ENCODE peak calls at places on chromosomes 6 and 20, in five cellular contexts. H, N, Q, S and E are unnamed samples.

GRCh38 chr20:58722877-58723627 is 30.5 kb downstream of the NPEPL1 start:
- DNase-seq in H (no peak), S (no peak), Q (no peak), N (no peak), E (no peak)

GRCh38 chr6:112087916-112088315 is 525 bp downstream of the FAM229B start:
- DNase-seq in N (no peak), H (no peak), Q (no peak), S (no peak), E (no peak)

GRCh38 chr20:24917797-24918578 is 31.1 kb upstream of the CST7 start:
- DNase-seq in H (peak), S (peak), Q (peak), N (peak), E (peak)

GRCh38 chr6:129621252-129621651 is 88.7 kb downstream of the ARHGAP18 start:
- DNase-seq in Q (peak), N (no peak), S (no peak), H (peak), E (peak)

GRCh38 chr20:31894980-31895675 is 24.7 kb downstream of the TTLL9 start:
- DNase-seq in S (peak), N (peak), H (peak), Q (peak), E (peak)

GRCh38 chr6:158879180-158879579 is 60.0 kb upstream of the EZR start:
- DNase-seq in H (no peak), S (peak), N (no peak), Q (no peak), E (no peak)

GRCh38 chr6:903746-904145 is 210.8 kb upstream of the EXOC2 start:
- DNase-seq in N (no peak), S (no peak), Q (no peak), H (no peak), E (no peak)

GRCh38 chr20:47778398-47779354 is 6.6 kb downstream of the SULF2 start:
- DNase-seq in Q (no peak), S (no peak), N (no peak), H (no peak), E (no peak)

GRCh38 chr6:146592451-146592850 is 6.3 kb upstream of the ADGB start:
- DNase-seq in S (no peak), H (no peak), Q (no peak), N (no peak), E (no peak)

GRCh38 chr20:31936430-31936829 is 15.4 kb downstream of the PDRG1 start:
- DNase-seq in N (no peak), H (no peak), S (no peak), Q (no peak), E (no peak)

GRCh38 chr6:45613678-45614077 is 235.9 kb upstream of the SUPT3H start:
- DNase-seq in S (no peak), H (peak), N (no peak), Q (no peak), E (no peak)

GRCh38 chr20:36974660-36975059 is 23.2 kb upstream of the SAMHD1 start:
- DNase-seq in N (no peak), S (no peak), H (no peak), Q (no peak), E (no peak)

GRCh38 chr20:51022803-51023616 is at the start of gene KCNG1:
- DNase-seq in N (peak), H (peak), Q (peak), S (peak), E (no peak)

GRCh38 chr6:16477367-16478149 is 239.2 kb downstream of the GMPR start:
- DNase-seq in S (no peak), N (peak), H (no peak), Q (no peak), E (no peak)

GRCh38 chr6:17703256-17703694 is 3.5 kb downstream of the NUP153 start:
- DNase-seq in S (no peak), N (no peak), Q (peak), H (no peak), E (peak)

GRCh38 chr20:57707849-57708693 is 1.7 kb downstream of the PMEPA1 start:
- DNase-seq in H (no peak), S (no peak), Q (peak), N (no peak), E (no peak)

GRCh38 chr20:49747707-49748524 is 34.2 kb upstream of the B4GALT5 start:
- DNase-seq in H (peak), S (no peak), Q (no peak), N (peak), E (no peak)

GRCh38 chr6:109705258-109705657 is 14.2 kb downstream of the FIG4 start:
- DNase-seq in S (peak), Q (peak), N (peak), H (peak), E (peak)

GRCh38 chr6:79717989-79718388 is 86.9 kb downstream of the SH3BGRL2 start:
- DNase-seq in N (no peak), H (no peak), S (no peak), Q (no peak), E (no peak)

GRCh38 chr6:24867104-24867703 is 68.5 kb upstream of the ARMH2 start:
- DNase-seq in H (no peak), S (peak), Q (no peak), N (no peak), E (no peak)

GRCh38 chr6:139124887-139125672 is 9.8 kb upstream of the HECA start:
- DNase-seq in S (peak), H (peak), N (peak), Q (peak), E (peak)

GRCh38 chr6:145076110-145076841 is 659.0 kb downstream of the EPM2A start:
- DNase-seq in S (no peak), H (no peak), Q (no peak), N (no peak), E (no peak)

GRCh38 chr6:125507987-125508655 is 206.4 kb upstream of the HDDC2 start:
- DNase-seq in H (peak), Q (no peak), N (no peak), S (no peak), E (peak)

GRCh38 chr6:118668761-118669411 is 17.5 kb upstream of the CEP85L start:
- DNase-seq in H (no peak), N (no peak), S (no peak), Q (peak), E (no peak)

GRCh38 chr6:70706491-70707123 is 38.9 kb downstream of the SMAP1 start:
- DNase-seq in N (no peak), Q (peak), H (no peak), S (peak), E (peak)

GRCh38 chr20:1964659-1965405 is 29.0 kb downstream of the PDYN start:
- DNase-seq in H (no peak), S (peak), Q (no peak), N (no peak), E (no peak)

GRCh38 chr20:4272225-4272624 is 256.9 kb upstream of the RNF24 start:
- DNase-seq in S (no peak), H (no peak), N (no peak), Q (no peak), E (no peak)

GRCh38 chr6:15359335-15359862 is 113.5 kb downstream of the JARID2 start:
- DNase-seq in H (no peak), Q (no peak), N (no peak), S (no peak), E (no peak)

GRCh38 chr6:79234150-79235022 is at the start of gene HMGN3:
- DNase-seq in H (peak), N (peak), S (peak), Q (peak), E (peak)

GRCh38 chr6:101761124-101761601 is 367.7 kb downstream of the GRIK2 start:
- DNase-seq in N (no peak), S (no peak), Q (peak), H (no peak), E (no peak)

GRCh38 chr6:6379573-6379972 is 59.1 kb upstream of the F13A1 start:
- DNase-seq in S (no peak), Q (no peak), N (no peak), H (no peak), E (no peak)

GRCh38 chr6:158849899-158850806 is 31.0 kb upstream of the EZR start:
- DNase-seq in H (peak), N (no peak), Q (peak), S (peak), E (no peak)

DNA sequence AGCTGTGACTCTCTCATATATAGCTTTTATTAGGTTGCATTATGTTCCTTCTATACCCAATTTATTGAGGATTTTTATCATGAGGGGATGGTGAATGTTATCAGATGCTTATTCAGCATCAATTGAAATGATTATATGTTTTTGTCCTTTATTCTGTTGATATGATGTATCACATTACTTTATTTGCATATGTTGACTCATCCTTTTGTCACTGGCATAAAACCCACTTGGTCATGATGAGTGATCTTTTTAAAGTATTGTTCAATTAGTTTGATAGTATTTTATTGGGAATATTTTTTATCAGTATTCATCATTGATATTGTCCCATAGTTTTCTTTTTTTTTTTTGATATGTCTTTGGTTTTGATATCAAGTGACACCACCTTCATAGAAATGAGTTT is 529.9 kb downstream of the MMUT start:
- DNase-seq in Q (peak), H (no peak), N (no peak), S (no peak), E (no peak)
- H3K4me3 ChIP-seq in Q (no peak), H (no peak), N (no peak), S (no peak), E (no peak)

GRCh38 chr6:32609391-32609730 is 19.7 kb upstream of the HLA-DRB1 start:
- DNase-seq in H (no peak), N (no peak), S (no peak), Q (no peak), E (no peak)
- H3K4me3 ChIP-seq in H (no peak), N (no peak), S (no peak), Q (no peak), E (peak)

GRCh38 chr6:31737315-31738047 is 1.2 kb upstream of the CLIC1 start:
- DNase-seq in N (no peak), S (peak), H (peak), Q (no peak), E (no peak)
- H3K4me3 ChIP-seq in N (peak), S (peak), H (peak), Q (peak), E (peak)

GRCh38 chr6:108363756-108364356 is 69.0 kb downstream of the AFG1L start:
- DNase-seq in H (no peak), Q (no peak), S (peak), N (no peak), E (no peak)
- H3K4me3 ChIP-seq in H (no peak), Q (no peak), S (no peak), N (no peak), E (no peak)

GRCh38 chr20:63567132-63567381 is 7.0 kb downstream of the HELZ2 start:
- DNase-seq in Q (no peak), S (no peak), H (no peak), N (no peak), E (no peak)
- H3K4me3 ChIP-seq in Q (no peak), S (no peak), H (no peak), N (no peak), E (no peak)

DNA sequence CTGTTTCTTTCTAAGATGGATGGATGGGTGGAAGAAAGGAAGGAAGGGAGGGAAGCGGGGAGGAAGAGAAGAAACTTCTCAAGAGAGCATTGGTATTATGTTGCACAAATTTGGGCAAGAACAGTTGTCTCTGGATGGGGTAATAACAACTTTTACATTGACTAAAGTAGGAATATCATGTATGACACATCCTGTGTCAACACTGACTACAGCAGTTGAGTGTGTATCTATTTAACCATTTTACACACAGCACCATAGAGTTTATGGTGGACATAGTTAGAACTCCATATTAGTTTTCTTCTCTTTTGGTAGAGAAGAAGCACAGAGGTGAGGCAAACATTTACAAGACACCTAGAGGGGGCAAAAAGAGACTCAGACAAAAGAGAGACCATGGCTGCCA is 44.2 kb upstream of the RNF146 start:
- DNase-seq in N (no peak), Q (peak), H (no peak), S (no peak), E (no peak)
- H3K4me3 ChIP-seq in N (no peak), Q (no peak), H (no peak), S (no peak), E (no peak)